ENCODE peak calls at places on chromosome 11, in seven cellular contexts. C is non-pigmented ciliary epithelial cell, V is heart right ventricle, M is colonic mucosa, Y is psoas muscle, Z is mesendoderm, K is NCI-H1105 treated with DMSO at 0.1 percent for 48 hours. G is an unnamed sample.

GRCh38 chr11:36469063-36469462 is 41.0 kb downstream of the TRAF6 start:
- DNase-seq in V (no peak), K (no peak), C (no peak), M (no peak), Y (no peak), Z (peak; percentile 66), G (peak; percentile 15)

GRCh38 chr11:129368889-129369672 is 6.6 kb upstream of the BARX2 start:
- DNase-seq in M (no peak), K (peak; percentile 43), V (no peak), C (no peak), Y (no peak), Z (peak; percentile 14), G (no peak)

GRCh38 chr11:113884361-113884836 is 9.0 kb upstream of the USP28 start:
- DNase-seq in M (no peak), Y (no peak), Z (peak; percentile 93), C (no peak), V (no peak), K (no peak), G (peak; percentile 67)

GRCh38 chr11:72702096-72702495 is 27.9 kb upstream of the PDE2A start:
- DNase-seq in M (no peak), Z (no peak), Y (no peak), K (no peak), C (no peak), V (no peak), G (no peak)

GRCh38 chr11:108937756-108938155 is 272.9 kb downstream of the DDX10 start:
- DNase-seq in V (no peak), M (no peak), K (no peak), C (no peak), Y (no peak), Z (no peak), G (no peak)

GRCh38 chr11:26297179-26297970 is 34.6 kb upstream of the ANO3 start:
- DNase-seq in Z (peak; percentile 76), K (peak; percentile 81), Y (no peak), C (peak; percentile 50), M (no peak), V (no peak), G (peak; percentile 78)

GRCh38 chr11:10991372-10991771 is 133.5 kb upstream of the ZBED5 start:
- DNase-seq in K (no peak), Z (no peak), C (no peak), Y (no peak), M (no peak), V (no peak), G (no peak)

GRCh38 chr11:29343465-29344333 is 673.1 kb downstream of the KCNA4 start:
- DNase-seq in V (peak; percentile 5), M (peak; percentile 40), K (peak; percentile 41), C (no peak), Y (peak; percentile 56), Z (peak; percentile 67), G (peak; percentile 69)

GRCh38 chr11:9624448-9624847 is 39.4 kb upstream of the SWAP70 start:
- DNase-seq in Z (no peak), C (no peak), K (no peak), Y (no peak), M (no peak), V (no peak), G (no peak)

GRCh38 chr11:106249857-106250256 is 172.4 kb downstream of the AASDHPPT start:
- DNase-seq in V (no peak), Y (no peak), C (no peak), K (no peak), Z (no peak), M (no peak), G (peak; percentile 8)

GRCh38 chr11:7480132-7480531 is 5.2 kb upstream of the OLFML1 start:
- DNase-seq in Z (peak; percentile 71), K (no peak), M (no peak), C (no peak), V (no peak), Y (no peak), G (no peak)

GRCh38 chr11:569273-569885 is 6.9 kb upstream of the PHRF1 start:
- DNase-seq in Y (peak; percentile 73), Z (no peak), M (no peak), C (no peak), K (no peak), V (peak; percentile 41), G (no peak)

GRCh38 chr11:67304511-67305113 is 1.3 kb downstream of the SSH3 start:
- DNase-seq in C (no peak), Z (no peak), K (no peak), Y (no peak), M (peak; percentile 28), V (no peak), G (no peak)

GRCh38 chr11:114282488-114282887 is 13.7 kb upstream of the NNMT start:
- DNase-seq in Z (no peak), C (no peak), M (no peak), Y (no peak), K (no peak), V (no peak), G (no peak)

GRCh38 chr11:64843971-64844329 is 503 bp downstream of the CDC42BPG start:
- DNase-seq in M (peak; percentile 39), K (no peak), C (no peak), Z (no peak), Y (no peak), V (no peak), G (no peak)

GRCh38 chr11:126766425-126766824 is 234.1 kb downstream of the KIRREL3 start:
- DNase-seq in Y (no peak), K (peak; percentile 9), C (no peak), M (peak; percentile 23), Z (peak; percentile 8), V (no peak), G (no peak)

GRCh38 chr11:72278911-72279310 is 34.9 kb upstream of the PHOX2A start:
- DNase-seq in C (peak; percentile 30), Z (peak; percentile 16), M (no peak), Y (no peak), K (no peak), V (no peak), G (no peak)

GRCh38 chr11:74070713-74071506 is 62.0 kb upstream of the UCP3 start:
- DNase-seq in Z (no peak), M (no peak), K (peak; percentile 77), V (no peak), Y (no peak), C (no peak), G (peak; percentile 18)

GRCh38 chr11:1701041-1701807 is 4.2 kb downstream of the KRTAP5-6 start:
- DNase-seq in V (no peak), K (no peak), Z (no peak), C (no peak), M (peak; percentile 12), Y (no peak), G (peak; percentile 50)

GRCh38 chr11:117187799-117188481 is 9.4 kb downstream of the SIDT2 start:
- DNase-seq in Z (no peak), M (peak; percentile 21), V (no peak), C (no peak), K (no peak), Y (peak; percentile 41), G (no peak)

GRCh38 chr11:117081908-117082307 is 16.3 kb downstream of the SIK3 start:
- DNase-seq in C (no peak), K (no peak), Y (no peak), V (no peak), M (no peak), Z (no peak), G (no peak)

GRCh38 chr11:65316311-65316978 is 1.8 kb downstream of the CDC42EP2 start:
- DNase-seq in M (peak; percentile 52), V (peak; percentile 47), C (no peak), Z (peak; percentile 37), K (no peak), Y (peak; percentile 86), G (peak; percentile 35)

GRCh38 chr11:16511807-16512114 is 155.4 kb upstream of the SOX6 start:
- DNase-seq in V (no peak), M (no peak), K (no peak), C (no peak), Z (no peak), Y (no peak), G (no peak)